ENCODE peak calls at places on chromosomes 12 and 14, in four cellular contexts. R is GM12878, H is K562, B is HepG2. M is an unnamed sample.

GRCh38 chr12:132484891-132485441 is 5.0 kb upstream of the FBRSL1 start:
- DNase-seq in R (no peak), H (no peak), B (no peak), M (no peak)

GRCh38 chr12:132152921-132153321 is 8.7 kb downstream of the NOC4L start:
- DNase-seq in R (no peak), H (no peak), B (no peak), M (no peak)

GRCh38 chr12:6089041-6089823 is 35.2 kb downstream of the VWF start:
- DNase-seq in R (no peak), H (no peak), B (peak), M (peak)

GRCh38 chr12:6767301-6767591 is 1.1 kb downstream of the PTMS start:
- DNase-seq in R (no peak), H (no peak), B (no peak), M (peak)

GRCh38 chr14:70640938-70641547 is 673 bp upstream of the TTC9 start:
- DNase-seq in R (peak), H (no peak), B (no peak), M (peak)

GRCh38 chr14:36426836-36427235 is 93.2 kb downstream of the NKX2-1 start:
- DNase-seq in R (no peak), H (no peak), B (no peak), M (no peak)

GRCh38 chr12:120879711-120880300 is 24.4 kb downstream of the SPPL3 start:
- DNase-seq in R (no peak), H (no peak), B (no peak), M (no peak)

GRCh38 chr12:50415899-50416479 is 15.3 kb downstream of the LARP4 start:
- DNase-seq in R (no peak), H (no peak), B (no peak), M (no peak)

GRCh38 chr14:92898732-92899131 is 24.2 kb upstream of the CHGA start:
- DNase-seq in R (no peak), H (no peak), B (no peak), M (no peak)

GRCh38 chr14:77459072-77459723 is 1.3 kb downstream of the AHSA1 start:
- DNase-seq in R (peak), H (peak), B (peak), M (peak)

GRCh38 chr12:47997321-47997720 is 7.0 kb downstream of the COL2A1 start:
- DNase-seq in R (no peak), H (no peak), B (no peak), M (no peak)

GRCh38 chr12:121858662-121859572 is at the start of gene HPD:
- DNase-seq in R (no peak), H (no peak), B (peak), M (peak)

GRCh38 chr14:75960219-75960618 is 21.6 kb downstream of the TGFB3 start:
- DNase-seq in R (peak), H (no peak), B (no peak), M (no peak)

GRCh38 chr14:51431033-51431709 is 191.1 kb downstream of the TMX1 start:
- DNase-seq in R (no peak), H (no peak), B (peak), M (no peak)

GRCh38 chr12:106315523-106315922 is 13.0 kb downstream of the TCP11L2 start:
- DNase-seq in R (no peak), H (no peak), B (no peak), M (peak)

GRCh38 chr12:67068204-67068731 is 200.9 kb upstream of the CAND1 start:
- DNase-seq in R (no peak), H (no peak), B (no peak), M (peak)

GRCh38 chr12:117450186-117450585 is 88.8 kb upstream of the NOS1 start:
- DNase-seq in R (no peak), H (no peak), B (no peak), M (no peak)

GRCh38 chr12:75452675-75453330 is 27.8 kb upstream of the GLIPR1 start:
- DNase-seq in R (no peak), H (no peak), B (no peak), M (no peak)

GRCh38 chr14:69014829-69015259 is 35.7 kb upstream of the ACTN1 start:
- DNase-seq in R (no peak), H (no peak), B (no peak), M (no peak)

GRCh38 chr12:120012067-120012621 is 23.1 kb downstream of the BICDL1 start:
- DNase-seq in R (peak), H (peak), B (no peak), M (peak)

GRCh38 chr14:30185832-30186231 is 258.2 kb upstream of the PRKD1 start:
- DNase-seq in R (no peak), H (no peak), B (no peak), M (peak)

GRCh38 chr12:48978291-48978740 is at the start of gene WNT1:
- DNase-seq in R (no peak), H (no peak), B (no peak), M (no peak)

GRCh38 chr12:132167610-132168310 is 23.5 kb downstream of the NOC4L start:
- DNase-seq in R (no peak), H (no peak), B (no peak), M (no peak)

GRCh38 chr12:92503029-92503931 is 199.5 kb upstream of the PLEKHG7 start:
- DNase-seq in R (peak), H (no peak), B (peak), M (no peak)

GRCh38 chr14:68807148-68807600 is 14.3 kb upstream of the ZFP36L1 start:
- DNase-seq in R (no peak), H (no peak), B (peak), M (no peak)

GRCh38 chr14:69400154-69400553 is 1.7 kb downstream of the SLC39A9 start:
- DNase-seq in R (no peak), H (no peak), B (no peak), M (no peak)

GRCh38 chr12:503111-503761 is 43.5 kb downstream of the B4GALNT3 start:
- DNase-seq in R (no peak), H (no peak), B (no peak), M (no peak)

GRCh38 chr14:102418169-102418852 is 55.6 kb downstream of the TECPR2 start:
- DNase-seq in R (no peak), H (no peak), B (no peak), M (no peak)

GRCh38 chr12:116202433-116202832 is 75.1 kb downstream of the MED13L start:
- DNase-seq in R (no peak), H (no peak), B (no peak), M (peak)

GRCh38 chr14:77580964-77581505 is 35.4 kb downstream of the SPTLC2 start:
- DNase-seq in R (peak), H (no peak), B (no peak), M (no peak)

GRCh38 chr12:19014243-19014642 is 115.3 kb upstream of the PLEKHA5 start:
- DNase-seq in R (no peak), H (no peak), B (no peak), M (no peak)

GRCh38 chr14:95496690-95497241 is 19.7 kb downstream of the SYNE3 start:
- DNase-seq in R (no peak), H (no peak), B (no peak), M (no peak)

GRCh38 chr14:49508124-49508523 is 78.1 kb downstream of the RPS29 start:
- DNase-seq in R (no peak), H (no peak), B (no peak), M (no peak)

GRCh38 chr14:93943930-93944329 is 16.8 kb downstream of the FAM181A start:
- DNase-seq in R (no peak), H (no peak), B (no peak), M (no peak)

GRCh38 chr12:94973202-94973601 is 30.3 kb downstream of the NDUFA12 start:
- DNase-seq in R (no peak), H (no peak), B (no peak), M (no peak)

DNA sequence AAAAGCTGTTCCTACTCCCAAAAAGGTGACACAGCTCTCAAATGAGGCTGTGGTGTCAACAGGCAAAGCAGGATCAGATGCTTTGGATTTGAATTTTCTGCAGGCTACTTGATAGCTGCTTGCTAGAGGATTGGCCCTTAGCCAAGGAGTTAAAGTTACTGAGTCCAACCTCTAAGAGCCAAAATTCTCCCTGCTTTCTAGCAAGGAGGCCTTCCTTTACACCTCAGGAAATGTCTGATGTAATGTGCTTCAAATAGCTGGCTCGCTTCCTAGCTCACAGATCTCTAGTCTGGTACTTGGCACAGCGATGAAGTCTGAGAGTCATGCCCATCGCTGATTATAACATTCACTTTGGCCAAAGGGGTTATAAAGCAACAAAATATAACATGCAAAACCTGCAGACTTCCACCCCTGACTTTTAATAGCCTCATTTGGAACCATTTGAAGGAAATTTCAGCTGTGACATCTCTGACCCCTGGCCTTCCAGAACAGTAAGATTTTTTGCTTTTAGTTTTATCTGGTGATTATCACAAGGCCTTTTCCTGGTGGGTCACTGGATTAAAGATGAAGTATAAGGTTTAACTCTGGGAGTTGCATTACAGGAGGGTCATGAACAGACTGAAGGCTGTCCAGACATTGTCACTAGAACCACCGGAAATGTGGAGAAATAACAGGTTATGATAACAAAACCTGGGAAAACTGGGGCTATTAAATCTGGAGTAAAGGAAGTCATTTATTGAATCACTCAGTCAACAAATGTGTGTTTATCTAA is 189.7 kb downstream of the EPS8 start:
- DNase-seq in R (no peak), H (no peak), B (no peak), M (no peak)
- TF ChIP-seq CREB1 in R (no peak), H (no peak), B (no peak), M (no peak)

GRCh38 chr14:22268875-22269274 is 320.1 kb downstream of the DAD1 start:
- DNase-seq in R (no peak), H (no peak), B (no peak), M (no peak)
- TF ChIP-seq JUNB in R (no peak), H (no peak), B (no peak), M (no peak)

DNA sequence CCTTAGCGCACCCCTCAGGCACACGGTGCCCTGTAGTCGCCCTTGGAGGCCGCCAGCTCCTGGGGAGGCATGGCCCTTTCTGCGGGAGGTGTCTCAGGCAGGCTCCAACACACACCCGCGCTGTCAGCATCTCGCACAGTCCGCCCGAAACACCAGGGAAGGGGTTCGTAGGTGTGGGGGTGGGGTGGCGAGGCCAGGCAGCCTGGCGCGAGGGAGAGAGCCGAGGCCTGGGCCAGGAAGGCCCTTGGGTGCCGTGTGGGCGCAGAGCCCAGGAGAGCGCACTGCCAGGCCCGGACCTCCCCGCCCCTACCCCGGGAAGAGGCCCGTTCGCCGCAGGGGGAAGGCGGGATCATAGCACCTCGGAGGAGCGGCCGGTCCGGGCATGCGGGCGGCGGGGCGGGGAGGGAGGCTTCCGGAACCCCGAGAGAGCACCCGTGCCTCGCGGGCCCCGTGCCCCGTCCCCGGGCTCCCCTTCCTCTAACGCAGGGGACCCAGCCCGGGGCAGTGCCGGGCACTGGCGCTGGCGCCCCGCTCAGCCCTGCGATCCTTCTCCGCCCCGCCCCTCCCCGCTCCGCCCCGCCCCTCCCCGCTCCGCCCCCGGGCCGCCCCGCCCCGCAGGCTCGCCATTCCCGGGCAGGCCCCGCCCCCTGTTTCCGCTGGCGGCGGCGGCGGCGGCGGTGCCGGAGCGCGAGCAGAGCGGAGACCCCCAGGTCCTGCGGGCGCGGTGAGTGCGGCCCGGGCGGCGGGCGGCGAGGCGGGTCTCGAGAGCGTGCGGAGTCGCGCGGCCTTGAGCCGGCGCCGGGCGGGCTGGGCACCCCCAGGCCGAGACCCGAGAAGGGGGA is at the start of gene TSPAN9:
- DNase-seq in R (no peak), H (peak), B (peak), M (peak)
- TF ChIP-seq CREB1 in R (no peak), H (no peak), B (no peak), M (no peak)

GRCh38 chr12:2578772-2579171 is 216.0 kb upstream of the FKBP4 start:
- DNase-seq in R (no peak), H (no peak), B (no peak), M (no peak)
- TF ChIP-seq JUNB in R (no peak), H (no peak), B (no peak), M (no peak)

GRCh38 chr12:109697877-109698468 is 15.7 kb upstream of the FAM222A start:
- DNase-seq in R (no peak), H (peak), B (no peak), M (no peak)
- TF ChIP-seq CREB1 in R (no peak), H (no peak), B (no peak), M (no peak)